ENCODE peak calls at places on chromosomes 12 and 14, in seven cellular contexts. I is SK-N-SH, Z is HCT116, T is H1, G is HepG2, F is GM12878, M is K562. P is an unnamed sample.
A peak's percentile ranks its signal among the peaks of the same experiment; 100 is the strongest.

GRCh38 chr12:90801776-90802175 is 153.2 kb downstream of the CCER1 start:
- DNase-seq in I (no peak), G (no peak), F (no peak), M (no peak), Z (no peak), T (no peak), P (no peak)

GRCh38 chr12:49161092-49161795 is 27.6 kb downstream of the TUBA1A start:
- DNase-seq in F (no peak), M (no peak), G (no peak), Z (no peak), T (no peak), I (no peak), P (no peak)

GRCh38 chr12:116590561-116590960 is 31.4 kb downstream of the MAP1LC3B2 start:
- DNase-seq in G (peak; percentile 15), M (no peak), T (no peak), F (no peak), Z (no peak), I (no peak), P (no peak)

GRCh38 chr14:101719045-101719645 is 42.4 kb upstream of the PPP2R5C start:
- DNase-seq in T (no peak), M (no peak), F (no peak), G (no peak), Z (no peak), I (no peak), P (no peak)

GRCh38 chr12:3071107-3071506 is 6.1 kb upstream of the TSPAN9 start:
- DNase-seq in G (peak; percentile 58), Z (no peak), I (no peak), F (no peak), M (no peak), T (no peak), P (no peak)

GRCh38 chr12:30928356-30929264 is 2.1 kb downstream of the TSPAN11 start:
- DNase-seq in M (no peak), I (peak; percentile 71), T (no peak), F (no peak), G (no peak), Z (no peak), P (no peak)

GRCh38 chr12:14810953-14811483 is 3.0 kb downstream of the SMCO3 start:
- DNase-seq in M (peak; percentile 10), Z (no peak), F (no peak), I (no peak), T (no peak), G (peak; percentile 44), P (peak; percentile 62)

GRCh38 chr14:28661171-28661772 is 105.3 kb upstream of the FOXG1 start:
- DNase-seq in I (no peak), Z (no peak), T (peak; percentile 38), G (peak; percentile 16), F (no peak), M (no peak), P (no peak)

GRCh38 chr12:67080637-67081036 is 188.5 kb upstream of the CAND1 start:
- DNase-seq in I (no peak), F (no peak), Z (no peak), G (no peak), T (no peak), M (no peak), P (no peak)

GRCh38 chr14:51682411-51682810 is 30.7 kb downstream of the FRMD6 start:
- DNase-seq in I (no peak), G (no peak), T (no peak), Z (no peak), M (no peak), F (no peak), P (no peak)
- TF ChIP-seq JUND in I (no peak), G (no peak), T (no peak), Z (no peak), M (no peak), F (no peak), P (no peak)

DNA sequence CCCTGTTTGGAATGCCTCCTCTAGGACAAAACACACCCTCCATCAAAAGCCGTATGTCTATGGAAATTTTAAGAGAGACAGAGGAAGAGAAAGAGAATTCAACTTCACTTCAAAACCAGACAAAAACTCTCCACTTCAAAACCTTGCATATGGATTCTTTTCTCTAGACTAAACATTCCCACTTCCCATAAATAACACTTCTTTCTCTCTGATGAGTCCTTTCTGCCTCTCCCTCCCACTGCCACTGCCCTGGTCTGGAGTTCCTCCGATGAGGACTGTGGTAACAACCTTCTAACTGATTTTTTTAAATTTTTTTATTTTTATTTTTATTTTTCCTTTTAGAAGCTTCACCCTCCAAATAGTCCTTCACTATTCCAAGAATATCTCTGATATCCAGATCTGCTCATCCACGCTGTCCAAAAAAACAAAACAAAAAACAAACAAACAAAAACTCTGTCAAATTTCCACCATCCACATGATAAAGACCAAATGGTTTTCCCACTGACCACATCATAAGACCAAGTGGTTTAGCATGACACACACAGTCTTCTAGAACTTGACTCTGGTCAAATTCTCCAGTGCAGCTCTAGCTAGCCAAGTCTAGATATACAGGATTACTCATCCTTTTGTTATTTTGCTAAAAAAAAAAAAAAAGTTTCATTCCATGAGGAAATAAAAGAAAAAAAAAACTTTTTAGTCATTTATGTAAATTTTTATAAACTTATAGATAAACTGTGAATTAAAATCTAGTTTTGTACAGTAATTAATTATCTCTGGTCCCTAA is 256.0 kb downstream of the PPFIA2 start:
- DNase-seq in G (no peak), Z (no peak), I (no peak), M (no peak), F (no peak), T (no peak), P (no peak)
- TF ChIP-seq JUND in G (no peak), Z (no peak), I (no peak), M (no peak), F (no peak), T (no peak), P (no peak)

DNA sequence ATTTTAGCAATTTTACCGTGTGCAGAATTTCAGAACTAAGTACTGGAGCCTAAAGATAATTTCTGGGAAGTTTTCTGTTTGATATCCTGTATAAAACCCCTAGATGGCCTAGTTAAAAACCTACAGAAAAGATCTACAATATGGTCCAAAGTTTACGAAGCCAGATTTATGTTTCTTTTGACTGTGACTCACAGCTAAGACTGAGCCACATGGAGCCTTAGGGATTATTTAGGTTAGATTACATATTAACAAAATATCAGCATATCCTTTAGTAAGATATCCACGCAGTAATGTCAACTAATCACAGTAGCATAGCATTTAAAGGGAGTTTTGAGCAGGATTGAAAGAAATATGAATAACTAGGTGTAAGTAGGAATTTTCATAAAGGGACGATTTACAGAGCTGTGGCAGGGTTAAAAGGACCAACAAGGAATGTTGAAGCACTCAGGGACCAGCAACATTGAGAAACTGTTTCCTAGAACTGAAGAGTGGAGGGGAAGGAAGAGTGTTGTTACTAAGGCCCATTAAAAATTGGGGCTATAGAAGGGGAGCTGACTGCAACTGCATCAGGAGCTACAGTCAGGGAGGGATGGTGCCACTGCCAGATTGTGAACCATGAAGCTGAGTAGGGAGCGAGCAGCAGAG is 155.5 kb downstream of the DACT1 start:
- DNase-seq in T (no peak), Z (no peak), F (no peak), M (no peak), G (no peak), I (no peak), P (no peak)
- TF ChIP-seq JUND in T (no peak), Z (no peak), F (no peak), M (no peak), G (no peak), I (no peak), P (no peak)

GRCh38 chr12:1583421-1584078 is 10.8 kb downstream of the FBXL14 start:
- DNase-seq in F (peak; percentile 77), G (peak; percentile 72), M (peak; percentile 70), T (no peak), Z (peak; percentile 75), I (peak; percentile 81), P (peak; percentile 59)
- TF ChIP-seq JUND in F (no peak), G (no peak), M (no peak), T (no peak), Z (no peak), I (no peak), P (no peak)

DNA sequence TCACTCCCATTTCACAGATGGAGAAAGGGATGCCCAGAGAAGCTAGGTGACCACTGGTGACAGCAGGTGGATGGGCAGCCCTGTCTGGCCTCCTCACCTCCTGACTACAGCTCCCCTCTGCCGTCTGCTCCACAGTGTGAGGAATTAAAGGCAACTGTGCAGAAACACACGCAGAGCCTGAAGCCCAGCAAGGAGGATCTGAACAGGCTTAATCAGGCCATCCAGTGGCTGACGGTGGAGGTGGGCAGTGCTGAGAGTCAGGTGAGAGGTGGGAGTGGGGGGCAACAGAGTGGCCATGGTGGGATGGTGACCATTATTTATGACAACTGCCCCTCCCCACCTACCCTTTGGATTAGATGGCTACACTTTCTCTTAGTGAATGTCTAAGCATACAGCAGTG is 1.2 kb downstream of the KRT86 start:
- DNase-seq in M (no peak), T (no peak), Z (no peak), F (no peak), I (no peak), G (no peak), P (no peak)
- TF ChIP-seq JUND in M (no peak), T (no peak), Z (no peak), F (no peak), I (no peak), G (no peak), P (no peak)

GRCh38 chr14:105294142-105294597 is 6.6 kb downstream of the BRF1 start:
- DNase-seq in F (no peak), T (no peak), I (peak; percentile 91), Z (no peak), M (no peak), G (no peak), P (no peak)
- TF ChIP-seq JUND in F (no peak), T (no peak), I (no peak), Z (no peak), M (no peak), G (no peak), P (no peak)

GRCh38 chr12:68972570-68972969 is 39.6 kb upstream of the CPM start:
- DNase-seq in I (no peak), Z (no peak), M (no peak), T (no peak), G (peak; percentile 63), F (no peak), P (no peak)
- TF ChIP-seq JUND in I (no peak), Z (no peak), M (no peak), T (no peak), G (no peak), F (no peak), P (no peak)

DNA sequence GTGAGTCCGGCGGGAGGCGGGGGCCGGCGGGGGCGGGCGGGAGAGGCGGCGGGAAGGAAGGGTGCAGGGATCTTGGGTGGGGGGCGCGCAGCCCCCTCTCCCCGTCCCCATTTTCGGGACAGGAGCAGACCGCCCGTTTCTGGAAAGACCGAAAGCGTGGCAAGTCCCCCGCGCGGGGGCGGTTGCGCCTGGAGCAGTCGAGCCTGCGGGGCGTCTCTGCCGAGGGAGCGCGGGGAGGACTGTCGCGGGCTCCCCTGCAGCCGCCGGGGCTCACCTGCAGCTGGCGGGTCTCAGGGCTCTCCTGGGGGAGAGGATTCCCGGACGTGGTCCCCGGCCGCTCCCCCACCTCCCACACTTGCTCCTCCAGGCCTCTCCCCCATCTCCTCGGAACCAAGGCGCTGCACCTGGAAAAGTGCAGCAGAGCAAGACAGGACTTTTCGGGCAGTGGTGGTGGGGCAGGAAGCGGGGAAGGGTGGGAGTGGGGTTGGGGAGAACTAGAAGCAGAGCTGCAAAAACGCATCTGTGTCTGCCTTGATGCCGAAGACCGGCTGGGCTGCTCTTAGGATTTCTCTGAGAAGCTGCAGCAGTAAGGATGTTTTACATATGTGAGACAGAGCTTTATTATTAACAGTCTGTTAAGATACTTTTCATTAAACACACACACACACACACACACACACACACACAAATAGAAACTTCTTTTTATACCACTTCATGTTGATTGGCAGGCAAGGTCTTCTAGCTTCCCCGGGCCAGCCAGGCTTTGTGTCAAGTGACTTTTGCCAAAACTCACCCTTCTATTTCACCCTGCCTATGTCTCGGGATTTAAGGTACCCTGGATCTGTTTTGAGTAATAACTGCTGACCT is 680 bp downstream of the C12orf75 start:
- DNase-seq in F (no peak), G (no peak), T (no peak), M (no peak), I (no peak), Z (no peak), P (peak; percentile 26)
- TF ChIP-seq JUND in F (no peak), G (no peak), T (no peak), M (no peak), I (no peak), Z (no peak), P (no peak)